ENCODE peak calls at places on chromosomes 12 and 14, in six cellular contexts. N is HEK293T; F is glomerular endothelial cell; A is GM03348; H is effector CD4-positive, alpha-beta T cell; M is iPS-NIHi11. P is an unnamed sample.

GRCh38 chr14:89504602-89505320 is 87.7 kb upstream of the FOXN3 start:
- DNase-seq in N (no peak), F (no peak), A (peak; percentile 84), H (no peak), M (no peak), P (no peak)

GRCh38 chr14:28382460-28383220 is 383.9 kb upstream of the FOXG1 start:
- DNase-seq in N (no peak), F (peak; percentile 27), A (no peak), H (no peak), M (no peak), P (peak; percentile 92)

GRCh38 chr12:19783547-19784444 is 344.5 kb downstream of the AEBP2 start:
- DNase-seq in N (no peak), F (no peak), A (no peak), H (no peak), M (peak; percentile 43), P (no peak)

GRCh38 chr14:73235531-73236155 is 1.7 kb upstream of the PAPLN start:
- DNase-seq in N (no peak), F (no peak), A (no peak), H (no peak), M (no peak), P (no peak)

GRCh38 chr12:58443273-58443980 is 476.9 kb downstream of the LRIG3 start:
- DNase-seq in N (peak; percentile 22), F (peak; percentile 36), A (no peak), H (no peak), M (peak; percentile 59), P (peak; percentile 4)

GRCh38 chr12:4856556-4856955 is 53.1 kb upstream of the KCNA1 start:
- DNase-seq in N (no peak), F (no peak), A (no peak), H (no peak), M (no peak), P (no peak)

GRCh38 chr12:68612245-68612644 is 1.5 kb downstream of the RAP1B start:
- DNase-seq in N (no peak), F (no peak), A (no peak), H (no peak), M (no peak), P (no peak)

GRCh38 chr12:25241171-25242020 is 9.3 kb downstream of the KRAS start:
- DNase-seq in N (peak; percentile 10), F (no peak), A (peak; percentile 39), H (no peak), M (peak; percentile 14), P (no peak)

GRCh38 chr14:92653162-92653651 is 95.2 kb downstream of the LGMN start:
- DNase-seq in N (no peak), F (no peak), A (no peak), H (no peak), M (no peak), P (no peak)

GRCh38 chr14:68373847-68374582 is 418.9 kb downstream of the ZFP36L1 start:
- DNase-seq in N (no peak), F (no peak), A (no peak), H (no peak), M (no peak), P (no peak)

GRCh38 chr14:72722201-72722785 is 171.6 kb downstream of the DPF3 start:
- DNase-seq in N (no peak), F (no peak), A (no peak), H (no peak), M (no peak), P (no peak)

GRCh38 chr12:47419500-47419899 is 286.3 kb downstream of the RPAP3 start:
- DNase-seq in N (no peak), F (no peak), A (peak; percentile 39), H (no peak), M (no peak), P (no peak)

GRCh38 chr12:124630791-124631313 is 63.4 kb upstream of the NCOR2 start:
- DNase-seq in N (no peak), F (no peak), A (no peak), H (no peak), M (no peak), P (no peak)

P was measured in PC-9.